ENCODE peak calls at places on chromosomes 11 and 22, in five cellular contexts. S is IMR-90, Y is body of pancreas, O is HCT116, Q is testis. N is an unnamed sample.
A peak's percentile ranks its signal among the peaks of the same experiment; 100 is the strongest.

GRCh38 chr22:39362932-39363331 is 13.1 kb downstream of the SYNGR1 start:
- DNase-seq in S (no peak), Y (no peak), O (no peak), Q (no peak), N (no peak)

GRCh38 chr22:43412808-43413785 is 1.3 kb downstream of the MPPED1 start:
- DNase-seq in S (no peak), Y (no peak), O (no peak), Q (peak; percentile 24), N (no peak)

GRCh38 chr11:93248602-93249001 is 50.8 kb upstream of the SLC36A4 start:
- DNase-seq in S (peak; percentile 26), Y (no peak), O (peak; percentile 8), Q (no peak), N (no peak)

GRCh38 chr11:19191530-19192169 is 10.1 kb downstream of the CSRP3 start:
- DNase-seq in S (no peak), Y (peak; percentile 37), O (no peak), Q (no peak), N (no peak)

GRCh38 chr11:72369786-72370185 is 64.5 kb downstream of the CLPB start:
- DNase-seq in S (no peak), Y (no peak), O (no peak), Q (no peak), N (no peak)

GRCh38 chr11:119863811-119864601 is 135.0 kb upstream of the NECTIN1 start:
- DNase-seq in S (no peak), Y (no peak), O (no peak), Q (no peak), N (no peak)

GRCh38 chr11:93216511-93217121 is 18.8 kb upstream of the SLC36A4 start:
- DNase-seq in S (no peak), Y (peak; percentile 37), O (no peak), Q (no peak), N (no peak)

GRCh38 chr11:28625532-28625931 is 517.3 kb downstream of the METTL15 start:
- DNase-seq in S (no peak), Y (no peak), O (no peak), Q (no peak), N (no peak)

GRCh38 chr11:116750070-116750718 is 22.6 kb downstream of the BUD13 start:
- DNase-seq in S (no peak), Y (no peak), O (no peak), Q (no peak), N (no peak)

GRCh38 chr11:2204361-2205213 is 33.0 kb upstream of the TH start:
- DNase-seq in S (no peak), Y (peak; percentile 9), O (no peak), Q (no peak), N (no peak)

GRCh38 chr11:46918778-46919513 is 596 bp upstream of the LRP4 start:
- DNase-seq in S (no peak), Y (no peak), O (no peak), Q (no peak), N (no peak)

GRCh38 chr11:111282663-111283062 is 15.7 kb upstream of the POU2AF3 start:
- DNase-seq in S (no peak), Y (no peak), O (no peak), Q (no peak), N (no peak)

GRCh38 chr22:37999640-38000272 is 15.4 kb upstream of the SOX10 start:
- DNase-seq in S (peak; percentile 61), Y (peak; percentile 37), O (peak; percentile 75), Q (no peak), N (peak; percentile 27)

GRCh38 chr11:130216221-130216550 is 56.6 kb downstream of the ST14 start:
- DNase-seq in S (no peak), Y (no peak), O (no peak), Q (no peak), N (no peak)

GRCh38 chr11:128825050-128825806 is 41.9 kb downstream of the KCNJ1 start:
- DNase-seq in S (no peak), Y (no peak), O (no peak), Q (no peak), N (no peak)

GRCh38 chr22:40748388-40748970 is 69.2 kb downstream of the MCHR1 start:
- DNase-seq in S (no peak), Y (no peak), O (no peak), Q (no peak), N (no peak)

GRCh38 chr11:21552910-21553309 is 640.0 kb upstream of the ANO5 start:
- DNase-seq in S (no peak), Y (no peak), O (no peak), Q (no peak), N (peak; percentile 67)

GRCh38 chr22:38489142-38489541 is 17.0 kb downstream of the DDX17 start:
- DNase-seq in S (no peak), Y (no peak), O (no peak), Q (no peak), N (no peak)

GRCh38 chr11:117457835-117458234 is 130.2 kb downstream of the CEP164 start:
- DNase-seq in S (no peak), Y (peak; percentile 34), O (no peak), Q (no peak), N (no peak)

GRCh38 chr11:78220218-78221157 is 31.8 kb downstream of the USP35 start:
- DNase-seq in S (no peak), Y (no peak), O (no peak), Q (no peak), N (no peak)

GRCh38 chr11:131874070-131874469 is 503.7 kb downstream of the NTM start:
- DNase-seq in S (no peak), Y (no peak), O (no peak), Q (no peak), N (no peak)

GRCh38 chr11:124724854-124725718 is 14.7 kb upstream of the NRGN start:
- DNase-seq in S (no peak), Y (no peak), O (no peak), Q (no peak), N (no peak)

GRCh38 chr22:37410174-37411055 is 16.9 kb downstream of the ELFN2 start:
- DNase-seq in S (no peak), Y (no peak), O (no peak), Q (no peak), N (no peak)

GRCh38 chr11:57735655-57736298 is 5.5 kb upstream of the SELENOH start:
- DNase-seq in S (no peak), Y (no peak), O (no peak), Q (no peak), N (no peak)

GRCh38 chr22:46007003-46007847 is 30.3 kb upstream of the WNT7B start:
- DNase-seq in S (peak; percentile 72), Y (peak; percentile 83), O (peak; percentile 74), Q (peak; percentile 50), N (peak; percentile 66)

GRCh38 chr11:46342237-46342636 is 5.0 kb upstream of the DGKZ start:
- DNase-seq in S (no peak), Y (no peak), O (no peak), Q (no peak), N (no peak)

GRCh38 chr22:26590525-26590858 is 560 bp upstream of the TPST2 start:
- DNase-seq in S (no peak), Y (no peak), O (no peak), Q (no peak), N (no peak)

GRCh38 chr22:26589845-26590524 is at the start of gene TPST2:
- DNase-seq in S (peak; percentile 65), Y (peak; percentile 79), O (peak; percentile 19), Q (peak; percentile 86), N (peak; percentile 60)

GRCh38 chr22:26589367-26589844 is 526 bp downstream of the TPST2 start:
- DNase-seq in S (peak; percentile 12), Y (peak; percentile 56), O (no peak), Q (peak; percentile 38), N (peak; percentile 20)

GRCh38 chr22:26587991-26588613 is 1.8 kb downstream of the TPST2 start:
- DNase-seq in S (no peak), Y (no peak), O (no peak), Q (no peak), N (no peak)

GRCh38 chr22:26588749-26589366 is 1.1 kb downstream of the TPST2 start:
- DNase-seq in S (no peak), Y (no peak), O (no peak), Q (no peak), N (no peak)
- TF ChIP-seq POLR2A in S (no peak), Y (no peak), O (no peak), Q (no peak), N (no peak)

GRCh38 chr11:122861631-122862030 is 20.9 kb upstream of the JHY start:
- DNase-seq in S (no peak), Y (no peak), O (no peak), Q (no peak), N (no peak)

GRCh38 chr11:122862091-122862490 is 20.5 kb upstream of the JHY start:
- DNase-seq in S (no peak), Y (no peak), O (no peak), Q (no peak), N (no peak)

GRCh38 chr11:122864386-122864785 is 18.2 kb upstream of the JHY start:
- DNase-seq in S (no peak), Y (no peak), O (no peak), Q (no peak), N (no peak)

GRCh38 chr11:122869622-122870021 is 12.9 kb upstream of the JHY start:
- DNase-seq in S (no peak), Y (no peak), O (no peak), Q (no peak), N (no peak)

DNA sequence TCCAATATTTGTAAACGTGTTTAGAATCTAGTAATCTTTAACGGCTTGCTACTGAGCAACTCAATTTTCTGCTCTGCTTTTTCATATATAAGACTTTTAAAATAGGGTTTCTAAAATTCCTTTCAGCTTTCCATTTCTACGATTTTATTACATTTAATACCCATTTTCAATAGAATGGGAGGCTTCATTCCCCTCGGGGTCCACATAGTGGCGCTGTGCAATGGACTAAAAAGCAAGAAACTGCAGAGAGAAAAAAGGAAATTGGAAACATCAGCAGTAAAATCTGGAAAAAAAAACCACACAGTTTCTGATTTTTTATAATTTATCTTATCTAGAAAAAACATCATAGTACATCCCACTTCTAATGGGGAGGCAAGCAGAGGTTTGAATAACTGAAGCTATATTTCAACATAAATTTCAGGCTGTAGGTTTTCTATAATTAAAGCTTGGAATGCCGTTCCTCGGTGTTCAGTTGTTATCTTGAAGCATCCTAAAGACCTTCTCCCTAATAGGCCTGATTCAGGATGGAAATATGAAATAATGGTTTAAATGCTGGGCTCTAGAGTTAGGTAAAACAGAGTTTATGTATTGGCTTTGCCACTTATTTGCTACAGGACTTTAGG is 18.7 kb upstream of the JHY start:
- DNase-seq in S (peak; percentile 50), Y (peak; percentile 33), O (peak; percentile 37), Q (peak; percentile 62), N (peak; percentile 20)
- H3K4me3 ChIP-seq in S (no peak overlapping the region), Y (no peak overlapping the region), O (no peak overlapping the region), Q (no peak overlapping the region), N (no peak overlapping the region)

GRCh38 chr22:20108757-20109230 is 7.1 kb upstream of the RANBP1 start:
- DNase-seq in S (no peak), Y (no peak), O (no peak), Q (no peak), N (no peak)
- TF ChIP-seq POLR2A in S (no peak), Y (no peak), O (no peak), Q (no peak), N (no peak)

GRCh38 chr11:6629892-6630631 is 10.8 kb upstream of the TPP1 start:
- DNase-seq in S (no peak), Y (peak; percentile 50), O (no peak), Q (peak; percentile 64), N (no peak)

GRCh38 chr11:6632116-6633073 is 13.2 kb upstream of the TPP1 start:
- DNase-seq in S (no peak), Y (peak; percentile 11), O (no peak), Q (no peak), N (no peak)

GRCh38 chr11:6629573-6629891 is 10.3 kb upstream of the TPP1 start:
- DNase-seq in S (no peak), Y (no peak), O (no peak), Q (no peak), N (no peak)

GRCh38 chr11:6631356-6631890 is 12.2 kb upstream of the TPP1 start:
- DNase-seq in S (no peak), Y (no peak), O (no peak), Q (no peak), N (no peak)

GRCh38 chr11:6630632-6631291 is 11.5 kb upstream of the TPP1 start:
- DNase-seq in S (no peak), Y (no peak), O (no peak), Q (no peak), N (no peak)
- H3K4me3 ChIP-seq in S (no peak overlapping the region), Y (peak overlapping the region; percentile 8), O (no peak overlapping the region), Q (peak overlapping the region; percentile 58), N (peak overlapping the region; percentile 28)

N was measured in A549.